ENCODE peak calls at places on chromosomes 3 and 15, in seven cellular contexts. O is transverse colon, P is AG09309, R is uterus, Q is HL-60, A is fibroblast of lung, K is fibroblast of mammary gland. G is an unnamed sample.

GRCh38 chr15:39503526-39503925 is 77.4 kb upstream of the THBS1 start:
- DNase-seq in Q (no peak), O (no peak), P (no peak), K (no peak), R (no peak), A (no peak), G (no peak)

GRCh38 chr3:58779934-58780333 is 113.4 kb upstream of the FAM3D start:
- DNase-seq in K (no peak), Q (no peak), A (no peak), O (no peak), R (no peak), P (no peak), G (no peak)

GRCh38 chr15:58269455-58270414 is 131.6 kb downstream of the AQP9 start:
- DNase-seq in P (peak), O (peak), R (no peak), A (peak), K (peak), Q (peak), G (no peak)

GRCh38 chr3:49119439-49119838 is 1.2 kb downstream of the USP19 start:
- DNase-seq in A (peak), O (no peak), P (no peak), Q (no peak), K (peak), R (no peak), G (no peak)

GRCh38 chr3:145857956-145858355 is 303.0 kb downstream of the PLOD2 start:
- DNase-seq in K (no peak), O (no peak), P (no peak), A (no peak), R (no peak), Q (no peak), G (no peak)

GRCh38 chr15:57216288-57216687 is 160.0 kb upstream of the CGNL1 start:
- DNase-seq in A (peak), R (no peak), O (no peak), Q (no peak), K (peak), P (peak), G (peak)

GRCh38 chr3:134624537-134625287 is 26.1 kb downstream of the KY start:
- DNase-seq in R (no peak), P (no peak), K (no peak), A (no peak), O (no peak), Q (no peak), G (no peak)

GRCh38 chr3:197504239-197505191 is 51.3 kb downstream of the BDH1 start:
- DNase-seq in A (no peak), K (no peak), P (no peak), R (no peak), Q (no peak), O (no peak), G (no peak)

GRCh38 chr3:197088370-197088769 is 58.8 kb upstream of the MELTF start:
- DNase-seq in O (no peak), P (no peak), K (no peak), R (no peak), Q (peak), A (no peak), G (no peak)

GRCh38 chr3:23645533-23646196 is 160.1 kb upstream of the UBE2E1 start:
- DNase-seq in O (no peak), R (no peak), Q (no peak), K (no peak), A (no peak), P (no peak), G (no peak)

GRCh38 chr3:79724206-79724605 is 43.6 kb downstream of the ROBO1 start:
- DNase-seq in A (no peak), K (no peak), R (no peak), Q (no peak), O (no peak), P (no peak), G (peak)
- TF ChIP-seq CTCF in A (no peak), K (no peak), R (no peak), Q (no peak), O (no peak), P (no peak), G (peak)

GRCh38 chr3:52297242-52298146 is 9.9 kb downstream of the GLYCTK start:
- DNase-seq in A (no peak), K (no peak), R (no peak), O (no peak), P (no peak), Q (no peak), G (no peak)
- H3K4me3 ChIP-seq in A (no peak), K (no peak), R (no peak), O (no peak), P (no peak), Q (no peak), G (no peak)

GRCh38 chr3:19250959-19251610 is 102.8 kb downstream of the KCNH8 start:
- DNase-seq in O (no peak), K (no peak), Q (no peak), R (no peak), P (no peak), A (no peak), G (no peak)
- TF ChIP-seq CTCF in O (no peak), K (no peak), Q (no peak), R (no peak), P (no peak), A (no peak), G (peak)

GRCh38 chr3:15063238-15063637 is 1.9 kb downstream of the MRPS25 start:
- DNase-seq in O (no peak), P (no peak), A (no peak), K (no peak), R (no peak), Q (no peak), G (no peak)
- H3K4me3 ChIP-seq in O (no peak), P (no peak), A (no peak), K (no peak), R (no peak), Q (peak), G (peak)

DNA sequence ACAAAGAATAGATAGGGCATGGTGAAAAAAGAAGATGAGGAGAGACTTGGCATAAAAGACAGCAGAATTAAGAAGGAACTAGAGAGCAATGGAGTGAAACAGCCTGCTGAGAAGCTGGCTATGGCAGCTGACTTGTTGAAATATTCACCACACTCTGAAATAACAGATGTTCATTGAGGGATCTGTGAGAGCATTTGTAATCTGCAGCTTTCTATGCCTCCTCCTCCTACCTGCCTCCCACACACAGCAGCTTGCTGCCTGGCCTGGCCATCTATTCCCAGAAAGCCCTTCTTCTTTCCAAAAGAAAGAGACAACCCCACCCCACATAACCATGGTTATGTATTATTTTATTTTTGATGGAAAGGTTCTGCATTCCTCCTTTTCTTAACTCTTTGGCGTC is 303.9 kb downstream of the GAP43 start:
- DNase-seq in O (no peak), Q (no peak), K (no peak), P (no peak), A (peak), R (no peak), G (no peak)
- TF ChIP-seq CTCF in O (no peak), Q (no peak), K (no peak), P (no peak), A (no peak), R (no peak), G (no peak)

GRCh38 chr3:13218541-13218908 is 145.3 kb upstream of the IQSEC1 start:
- DNase-seq in A (no peak), O (no peak), Q (no peak), P (no peak), K (no peak), R (no peak), G (no peak)

GRCh38 chr3:13215940-13216546 is 142.8 kb upstream of the IQSEC1 start:
- DNase-seq in P (peak), R (no peak), K (peak), O (no peak), Q (no peak), A (peak), G (peak)

GRCh38 chr3:13219077-13219901 is 146.1 kb upstream of the IQSEC1 start:
- DNase-seq in Q (no peak), A (peak), P (no peak), O (no peak), R (no peak), K (no peak), G (no peak)

GRCh38 chr3:13217253-13217652 is 144.0 kb upstream of the IQSEC1 start:
- DNase-seq in Q (no peak), A (no peak), O (no peak), R (no peak), K (no peak), P (no peak), G (no peak)

DNA sequence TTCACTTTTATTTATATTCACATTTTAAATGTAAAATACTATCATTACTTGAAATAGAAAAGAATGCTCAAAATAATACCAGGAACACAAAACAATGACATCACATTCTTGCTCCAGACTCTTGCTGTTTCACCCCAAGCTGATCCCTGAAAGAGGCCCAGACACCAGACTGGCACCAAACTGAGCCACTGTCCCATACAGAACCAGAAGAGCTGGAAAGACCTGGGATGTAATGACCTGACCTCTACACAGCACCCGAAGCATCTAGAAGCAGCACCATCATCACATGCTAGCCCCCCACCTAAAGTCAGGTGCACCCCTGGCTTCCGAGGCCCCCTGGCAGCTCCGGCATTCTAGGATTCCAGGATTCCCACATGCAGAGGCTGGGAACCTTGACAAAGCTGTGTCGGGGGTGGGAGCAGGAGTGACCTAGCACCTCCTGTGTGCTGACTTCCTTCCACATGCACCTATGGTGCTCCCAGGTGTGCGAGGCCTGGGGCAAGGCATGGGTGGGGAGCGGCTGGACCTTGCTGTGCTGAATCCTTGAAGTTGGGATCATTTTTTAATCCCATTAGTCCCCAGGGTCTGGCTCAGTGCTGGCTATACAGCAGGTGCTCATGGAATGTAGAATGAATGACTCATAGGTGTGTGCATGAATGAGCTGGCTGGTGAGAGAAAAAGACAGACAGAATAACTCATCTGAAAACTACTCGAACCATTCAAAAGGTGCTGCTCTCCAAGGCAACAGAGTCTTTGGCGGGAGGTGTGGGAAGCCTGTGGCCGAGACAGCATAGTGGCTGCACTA is 144.7 kb upstream of the IQSEC1 start:
- DNase-seq in A (peak), Q (no peak), P (no peak), K (no peak), R (no peak), O (no peak), G (peak)
- H3K4me3 ChIP-seq in A (no peak), Q (no peak), P (no peak), K (no peak), R (no peak), O (no peak), G (no peak)

GRCh38 chr3:138457863-138458735 is 23.7 kb downstream of the ESYT3 start:
- DNase-seq in P (no peak), R (no peak), A (no peak), K (no peak), Q (no peak), O (no peak), G (no peak)

GRCh38 chr3:138460536-138461205 is 26.3 kb downstream of the ESYT3 start:
- DNase-seq in A (no peak), P (no peak), R (no peak), Q (no peak), K (no peak), O (no peak), G (no peak)

GRCh38 chr3:138461246-138461645 is 26.8 kb downstream of the ESYT3 start:
- DNase-seq in A (no peak), K (no peak), O (no peak), Q (no peak), R (no peak), P (no peak), G (no peak)

GRCh38 chr3:138458774-138459499 is 24.5 kb downstream of the ESYT3 start:
- DNase-seq in O (no peak), A (no peak), K (no peak), R (no peak), P (no peak), Q (no peak), G (no peak)

DNA sequence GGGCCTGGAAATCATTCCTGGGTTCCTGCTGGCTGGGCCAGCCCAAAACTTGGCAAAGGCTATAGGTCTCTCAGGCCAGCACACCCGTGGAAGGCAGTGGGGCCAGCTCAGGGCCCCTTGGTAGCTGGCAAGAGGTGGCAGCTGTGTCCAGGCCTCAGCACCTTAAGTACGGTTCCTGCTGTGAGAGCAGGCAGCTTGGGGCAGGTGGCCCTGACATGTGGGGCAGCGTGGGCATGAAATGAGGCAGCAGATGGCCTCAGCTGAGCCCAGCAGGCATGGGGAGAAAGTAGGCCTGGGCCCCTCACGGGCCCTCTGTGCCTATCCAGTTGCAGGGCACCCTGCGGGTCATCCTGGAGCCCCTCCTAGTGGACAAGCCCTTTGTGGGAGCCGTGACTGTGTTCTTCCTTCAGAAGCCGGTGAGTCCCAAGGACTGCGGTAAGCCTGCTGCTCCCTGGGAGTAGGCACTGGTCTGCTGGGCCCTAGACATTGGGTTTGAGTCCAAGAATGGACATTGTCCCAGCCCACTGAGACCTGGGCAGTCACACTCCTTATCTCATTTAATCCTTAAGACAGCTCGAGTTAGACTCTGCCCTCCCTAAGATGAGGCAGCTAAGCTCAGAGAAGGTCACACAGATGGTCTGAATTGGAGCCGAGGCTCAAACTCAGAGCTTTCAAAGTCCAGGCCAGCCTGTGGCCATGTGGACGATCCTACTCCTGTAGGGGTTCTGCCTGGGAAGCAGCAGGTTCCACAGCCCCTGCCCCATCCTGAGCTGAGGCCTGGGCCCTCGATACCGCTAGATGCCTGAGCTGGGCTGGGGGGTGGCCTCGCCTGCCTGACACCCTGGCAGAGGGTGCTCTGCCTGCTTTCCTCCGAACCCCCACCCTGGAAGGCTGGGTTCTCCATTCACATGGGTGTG is 25.5 kb downstream of the ESYT3 start:
- DNase-seq in P (no peak), R (no peak), K (no peak), Q (no peak), O (no peak), A (no peak), G (no peak)
- TF ChIP-seq CTCF in P (no peak), R (no peak), K (peak), Q (no peak), O (no peak), A (no peak), G (no peak)

DNA sequence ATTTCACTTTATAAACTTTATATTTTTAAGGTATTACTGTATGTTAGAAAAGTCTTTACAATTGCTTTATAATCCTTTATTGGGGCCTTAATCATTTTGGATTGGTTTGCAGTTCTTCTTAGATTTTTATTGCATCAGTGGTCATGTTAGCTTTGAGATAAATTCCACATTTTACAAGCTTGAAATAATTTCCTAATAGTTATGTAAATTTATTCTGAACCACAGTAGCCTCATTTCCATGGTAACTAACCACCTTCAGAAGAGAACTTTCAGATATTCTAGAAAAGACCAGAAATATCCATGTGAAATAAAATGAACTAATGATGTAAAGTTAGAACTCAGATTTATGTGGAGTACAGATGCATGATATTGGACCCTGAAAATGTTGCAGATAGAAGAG is 94.2 kb downstream of the NEO1 start:
- DNase-seq in Q (no peak), P (no peak), O (no peak), R (no peak), A (peak), K (no peak), G (no peak)
- H3K4me3 ChIP-seq in Q (no peak), P (no peak), O (no peak), R (no peak), A (no peak), K (no peak), G (no peak)